ENCODE peak calls at places on chromosome 15, in ten cellular contexts. O, S, P, B, Y, Q, C, L, K and X are unnamed samples.

GRCh38 chr15:36883705-36884355 is 216.5 kb downstream of the MEIS2 start:
- DNase-seq in S (peak), O (peak), L (peak), C (peak), P (peak), K (peak), Q (peak), Y (peak), B (peak), X (peak)

GRCh38 chr15:73318463-73319351 is 50.1 kb downstream of the HCN4 start:
- DNase-seq in C (no peak), L (no peak), O (no peak), Q (no peak), P (no peak), Y (peak), K (no peak), S (no peak), B (no peak), X (no peak)

GRCh38 chr15:48559270-48559669 is 86.2 kb downstream of the FBN1 start:
- DNase-seq in L (no peak), P (no peak), Q (no peak), S (no peak), C (no peak), B (no peak), O (no peak), Y (peak), K (no peak), X (no peak)

GRCh38 chr15:67543348-67543718 is 830 bp downstream of the MAP2K5 start:
- DNase-seq in Y (no peak), O (no peak), Q (no peak), K (no peak), C (peak), P (no peak), S (peak), B (no peak), L (no peak), X (no peak)

GRCh38 chr15:88649286-88649733 is 10.5 kb downstream of the ISG20 start:
- DNase-seq in Q (peak), C (no peak), K (no peak), Y (peak), B (no peak), P (no peak), S (no peak), L (peak), O (no peak), X (peak)

GRCh38 chr15:33279613-33280205 is 31.1 kb upstream of the RYR3 start:
- DNase-seq in O (no peak), Y (no peak), K (no peak), S (peak), B (no peak), L (no peak), Q (no peak), P (no peak), C (no peak), X (no peak)

GRCh38 chr15:90648137-90649070 is 68.7 kb upstream of the BLM start:
- DNase-seq in P (peak), L (peak), Q (peak), O (peak), C (peak), B (peak), K (no peak), Y (peak), S (peak), X (peak)

GRCh38 chr15:94478763-94479162 is 247.4 kb downstream of the MCTP2 start:
- DNase-seq in Q (no peak), O (no peak), C (no peak), S (no peak), K (no peak), P (no peak), B (no peak), L (no peak), Y (no peak), X (no peak)

GRCh38 chr15:31366169-31366734 is 39.6 kb downstream of the KLF13 start:
- DNase-seq in K (no peak), Y (peak), P (peak), O (no peak), B (peak), Q (no peak), S (no peak), L (no peak), C (peak), X (peak)

GRCh38 chr15:78988361-78988911 is 43.6 kb upstream of the CTSH start:
- DNase-seq in S (peak), P (peak), C (peak), Y (peak), O (peak), Q (no peak), L (peak), B (peak), K (peak), X (peak)

GRCh38 chr15:37229855-37230254 is 129.5 kb upstream of the MEIS2 start:
- DNase-seq in P (no peak), S (no peak), Y (no peak), K (no peak), B (no peak), Q (no peak), O (no peak), L (no peak), C (no peak), X (no peak)

GRCh38 chr15:99315636-99316035 is 64.4 kb downstream of the LRRC28 start:
- DNase-seq in L (no peak), B (no peak), K (no peak), S (no peak), C (no peak), P (no peak), Q (no peak), Y (no peak), O (no peak), X (no peak)

GRCh38 chr15:31200735-31201151 is 99.2 kb upstream of the TRPM1 start:
- DNase-seq in L (peak), S (peak), Y (peak), O (peak), Q (peak), C (peak), K (no peak), B (peak), P (peak), X (no peak)

GRCh38 chr15:37245358-37245757 is 145.0 kb upstream of the MEIS2 start:
- DNase-seq in C (no peak), O (no peak), L (no peak), Q (no peak), S (no peak), K (no peak), P (no peak), Y (no peak), B (no peak), X (no peak)

GRCh38 chr15:89704411-89704810 is 13.8 kb downstream of the WDR93 start:
- DNase-seq in O (no peak), S (no peak), B (no peak), Y (peak), C (no peak), Q (no peak), L (no peak), P (no peak), K (no peak), X (no peak)

GRCh38 chr15:31403606-31404005 is 77.0 kb downstream of the KLF13 start:
- DNase-seq in L (no peak), K (no peak), Q (no peak), B (no peak), O (no peak), S (no peak), C (no peak), Y (peak), P (no peak), X (no peak)

GRCh38 chr15:71448688-71449114 is 333.4 kb downstream of the THSD4 start:
- DNase-seq in P (no peak), C (peak), L (peak), S (peak), K (peak), Q (no peak), B (peak), O (peak), Y (peak), X (peak)

GRCh38 chr15:57133127-57133968 is 214.9 kb downstream of the TCF12 start:
- DNase-seq in L (no peak), O (no peak), C (peak), Y (no peak), K (no peak), Q (no peak), P (no peak), B (no peak), S (no peak), X (no peak)

GRCh38 chr15:69244798-69245197 is 53.9 kb upstream of the PAQR5 start:
- DNase-seq in K (no peak), Y (no peak), S (no peak), O (no peak), Q (no peak), L (no peak), P (no peak), C (no peak), B (no peak), X (no peak)

GRCh38 chr15:79900087-79900486 is 3.3 kb upstream of the MTHFS start:
- DNase-seq in O (no peak), K (no peak), Y (no peak), S (no peak), B (no peak), L (no peak), Q (no peak), C (no peak), P (no peak), X (no peak)

GRCh38 chr15:97156739-97157265 is 803.7 kb upstream of the ARRDC4 start:
- DNase-seq in B (no peak), Y (no peak), C (no peak), L (no peak), K (no peak), Q (no peak), S (no peak), O (no peak), P (no peak), X (no peak)

GRCh38 chr15:93152951-93153350 is 63.9 kb upstream of the RGMA start:
- DNase-seq in B (peak), Q (no peak), K (no peak), L (peak), O (peak), Y (peak), C (peak), S (no peak), P (no peak), X (peak)

GRCh38 chr15:99628374-99629001 is 62.7 kb downstream of the MEF2A start:
- DNase-seq in K (no peak), P (no peak), S (no peak), C (no peak), L (no peak), Q (no peak), Y (no peak), O (no peak), B (no peak), X (no peak)

GRCh38 chr15:74552761-74553441 is 11.9 kb downstream of the ARID3B start:
- DNase-seq in S (no peak), L (no peak), Q (no peak), O (no peak), Y (no peak), P (no peak), C (no peak), B (no peak), K (no peak), X (no peak)

GRCh38 chr15:62444104-62445027 is 279.3 kb upstream of the C2CD4B start:
- DNase-seq in B (peak), Y (peak), L (no peak), O (no peak), C (no peak), P (no peak), Q (no peak), K (peak), S (no peak), X (peak)

GRCh38 chr15:59306520-59307163 is 66.0 kb downstream of the MYO1E start:
- DNase-seq in L (no peak), B (no peak), C (no peak), O (no peak), S (no peak), P (no peak), Q (no peak), K (no peak), Y (peak), X (no peak)

GRCh38 chr15:39608185-39608584 is 27.3 kb downstream of the THBS1 start:
- DNase-seq in K (no peak), O (no peak), L (no peak), Q (no peak), S (no peak), C (no peak), Y (no peak), B (no peak), P (no peak), X (no peak)

GRCh38 chr15:39609166-39609918 is 28.5 kb downstream of the THBS1 start:
- DNase-seq in L (peak), Y (no peak), O (no peak), S (no peak), K (no peak), Q (no peak), B (no peak), C (no peak), P (no peak), X (no peak)

GRCh38 chr15:39605146-39605545 is 24.3 kb downstream of the THBS1 start:
- DNase-seq in K (no peak), B (no peak), L (no peak), O (no peak), Q (no peak), Y (no peak), P (no peak), C (no peak), S (no peak), X (no peak)

GRCh38 chr15:39610665-39611064 is 29.8 kb downstream of the THBS1 start:
- DNase-seq in Y (no peak), C (no peak), Q (no peak), K (no peak), P (no peak), O (no peak), S (no peak), B (no peak), L (no peak), X (no peak)

DNA sequence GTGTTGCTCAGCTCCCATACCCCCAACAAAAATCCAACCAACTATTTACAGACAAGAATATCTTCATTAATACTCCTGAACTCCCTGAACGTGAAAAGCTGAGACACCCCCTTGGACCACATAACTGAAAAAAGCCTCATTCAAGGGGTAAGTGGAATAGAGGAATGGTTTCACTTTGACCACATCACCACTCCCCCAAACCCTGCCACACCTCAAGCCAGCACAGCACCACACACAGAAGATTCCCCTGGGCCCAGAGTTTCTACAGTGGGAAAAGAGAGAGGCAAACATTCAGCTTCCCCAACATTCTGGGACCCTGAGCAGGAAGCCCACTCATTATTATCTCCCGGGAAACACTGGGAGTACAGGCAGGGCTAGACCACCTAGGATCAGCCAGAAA is 27.9 kb downstream of the THBS1 start:
- DNase-seq in Y (no peak), O (no peak), K (no peak), C (no peak), Q (no peak), P (no peak), B (no peak), S (no peak), L (no peak), X (no peak)
- H3K27ac ChIP-seq in Y (no peak), O (no peak), K (no peak), C (no peak), Q (no peak), P (no peak), B (no peak), S (no peak), L (no peak), X (no peak)

DNA sequence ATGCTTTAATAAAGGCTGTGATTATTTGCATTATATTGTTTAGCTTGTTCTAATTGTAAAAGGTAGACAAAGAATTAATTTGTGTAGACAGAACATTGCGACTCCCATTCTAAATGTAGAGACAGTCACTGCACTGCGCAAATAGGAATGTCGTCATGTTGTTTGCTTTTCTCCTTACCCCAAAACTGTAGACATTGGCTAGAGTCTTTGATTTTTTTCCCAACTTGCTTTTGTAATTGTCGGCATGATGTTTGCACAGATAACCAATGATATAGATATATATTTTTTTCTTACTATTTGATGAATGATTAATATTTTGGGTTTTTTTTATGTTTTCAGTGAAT is 97.7 kb upstream of the SNRPN start:
- DNase-seq in P (no peak), S (no peak), Y (no peak), L (no peak), O (no peak), C (no peak), Q (no peak), B (no peak), K (no peak), X (no peak)
- H3K27ac ChIP-seq in P (no peak), S (no peak), Y (peak), L (no peak), O (no peak), C (no peak), Q (no peak), B (no peak), K (no peak), X (no peak)

DNA sequence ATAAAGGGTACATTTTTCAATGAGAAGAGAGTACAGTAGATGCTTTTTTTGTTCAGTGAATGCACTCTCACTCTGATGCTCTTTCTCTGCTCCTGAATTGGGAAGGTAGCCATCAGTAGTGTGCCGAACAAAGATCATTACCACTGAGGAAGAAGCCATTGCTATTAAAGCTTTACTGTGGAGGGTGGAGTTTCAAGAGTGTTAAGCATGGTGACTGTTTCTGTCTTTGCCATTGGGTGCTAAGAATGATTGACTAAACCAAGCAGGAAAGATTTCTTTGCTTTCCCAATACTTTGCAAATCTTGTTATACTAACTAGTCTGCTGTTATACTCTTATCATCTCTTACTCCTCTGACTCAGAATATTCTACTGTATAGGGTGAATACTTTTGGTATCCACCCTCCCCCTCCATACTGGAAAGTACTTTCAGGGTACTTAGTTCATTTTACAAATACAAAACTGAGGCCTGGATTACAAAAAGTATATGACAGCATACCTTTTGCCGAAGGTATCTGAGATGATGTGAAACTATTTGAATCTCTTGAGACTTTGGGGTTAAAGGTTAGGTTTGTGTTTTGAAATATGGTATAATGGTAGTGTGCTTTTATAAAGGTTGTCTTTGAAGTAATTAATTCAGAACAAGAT is 1.7 kb downstream of the RAB11A start:
- DNase-seq in S (peak), Y (peak), L (no peak), Q (no peak), P (no peak), K (no peak), O (no peak), B (no peak), C (no peak), X (no peak)
- H3K27ac ChIP-seq in S (peak), Y (peak), L (peak), Q (peak), P (peak), K (peak), O (peak), B (peak), C (peak), X (peak)

GRCh38 chr15:85625856-85626255 is 168.9 kb downstream of the KLHL25 start:
- DNase-seq in L (no peak), Q (no peak), S (no peak), B (no peak), K (no peak), C (no peak), P (no peak), Y (peak), O (no peak), X (no peak)

GRCh38 chr15:85625431-85625830 is 169.3 kb downstream of the KLHL25 start:
- DNase-seq in C (no peak), L (no peak), B (no peak), S (no peak), O (no peak), P (no peak), K (no peak), Y (no peak), Q (no peak), X (no peak)

GRCh38 chr15:85624241-85624855 is 170.4 kb downstream of the KLHL25 start:
- DNase-seq in L (no peak), S (no peak), C (no peak), Y (peak), O (no peak), B (no peak), K (no peak), Q (no peak), P (no peak), X (no peak)

GRCh38 chr15:85622432-85622831 is 172.3 kb downstream of the KLHL25 start:
- DNase-seq in Q (no peak), O (no peak), P (no peak), Y (peak), L (no peak), B (no peak), S (no peak), K (no peak), C (no peak), X (no peak)

GRCh38 chr15:85623648-85624047 is 171.1 kb downstream of the KLHL25 start:
- DNase-seq in B (no peak), Y (peak), L (no peak), Q (no peak), C (no peak), S (no peak), P (no peak), O (no peak), K (no peak), X (no peak)
- H3K27ac ChIP-seq in B (peak), Y (peak), L (peak), Q (no peak), C (no peak), S (no peak), P (peak), O (peak), K (no peak), X (peak)

DNA sequence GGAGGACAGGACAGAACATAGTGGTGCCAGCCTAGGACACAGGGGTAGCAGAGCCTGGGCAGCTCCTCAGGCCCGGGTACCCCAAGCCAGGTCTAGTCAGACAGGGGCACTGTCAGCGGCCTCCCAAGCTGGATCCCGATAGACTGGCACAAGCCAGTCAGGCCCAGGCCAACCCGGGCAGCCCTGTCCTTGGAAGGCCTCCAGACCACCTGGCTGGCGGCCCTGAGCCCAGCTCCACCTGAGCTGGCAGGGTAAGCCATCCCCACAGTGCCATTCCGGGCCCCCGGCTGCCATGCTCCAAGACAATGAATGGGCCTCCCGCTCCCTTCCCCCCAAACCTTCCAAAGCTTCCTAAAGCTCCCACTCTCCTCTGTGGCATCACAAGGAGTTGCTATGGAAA is 165.4 kb upstream of the LINGO1 start:
- DNase-seq in P (no peak), B (no peak), Y (no peak), S (no peak), K (no peak), L (peak), C (peak), O (no peak), Q (no peak), X (no peak)
- H3K27ac ChIP-seq in P (no peak), B (no peak), Y (no peak), S (no peak), K (no peak), L (no peak), C (no peak), O (no peak), Q (no peak), X (no peak)

DNA sequence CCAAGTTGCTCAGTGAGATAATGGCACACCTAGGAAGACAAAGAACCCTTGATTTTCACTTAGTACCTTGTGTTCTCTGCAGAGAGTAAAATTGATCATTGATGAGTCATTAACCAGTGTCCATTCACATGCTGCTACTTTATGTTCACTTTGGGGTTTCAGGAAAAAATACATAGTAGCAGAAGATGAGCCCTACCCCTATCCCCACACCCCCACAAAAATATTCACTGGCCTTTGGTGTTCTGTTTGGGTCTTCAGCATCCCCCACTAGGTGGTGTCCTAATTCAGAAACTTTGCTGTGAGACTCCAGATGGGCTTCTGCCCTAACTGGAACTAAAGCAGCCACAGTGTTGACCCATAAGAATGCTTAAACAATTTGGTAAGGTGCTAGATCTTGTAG is 178.8 kb downstream of the KLHL25 start:
- DNase-seq in P (no peak), B (no peak), O (no peak), C (no peak), L (no peak), K (no peak), Q (no peak), Y (peak), S (peak), X (peak)
- H3K27ac ChIP-seq in P (peak), B (peak), O (no peak), C (peak), L (peak), K (no peak), Q (no peak), Y (peak), S (no peak), X (peak)

GRCh38 chr15:101386006-101386405 is 91.0 kb upstream of the SNRPA1 start:
- DNase-seq in Y (no peak), C (no peak), P (no peak), B (no peak), L (no peak), O (no peak), S (no peak), K (no peak), Q (no peak), X (no peak)
- H3K27ac ChIP-seq in Y (no peak), C (no peak), P (no peak), B (no peak), L (no peak), O (no peak), S (no peak), K (no peak), Q (no peak), X (no peak)